ENCODE peak calls at places on chromosome 3, in seven cellular contexts. K is fibroblast of lung; L is activated CD8-positive, alpha-beta memory T cell treated with anti-CD3 and anti-CD28 coated beads, Interleukin-2, amount 50 U/mL, for 4 hours; R is endothelial cell of umbilical vein; D is left lung; A is epithelial cell of esophagus; P is NCI-H2171 treated with DMSO at 0.1 percent for 48 hours. U is an unnamed sample.

GRCh38 chr3:56858331-56858730 is 56.6 kb upstream of the ARHGEF3 start:
- DNase-seq in K (no peak), L (no peak), R (no peak), D (no peak), A (no peak), P (peak), U (no peak)

GRCh38 chr3:47282424-47283192 is at the start of the genes KIF9 and KLHL18:
- DNase-seq in K (peak), L (peak), R (peak), D (peak), A (peak), P (peak), U (peak)

GRCh38 chr3:106006001-106006400 is 137.2 kb upstream of the CBLB start:
- DNase-seq in K (peak), L (no peak), R (no peak), D (no peak), A (peak), P (no peak), U (no peak)

GRCh38 chr3:15286022-15286421 is 46.4 kb downstream of the SH3BP5 start:
- DNase-seq in K (no peak), L (no peak), R (no peak), D (no peak), A (no peak), P (no peak), U (no peak)

GRCh38 chr3:111392911-111393351 is 149.1 kb upstream of the CD96 start:
- DNase-seq in K (no peak), L (peak), R (no peak), D (no peak), A (peak), P (peak), U (no peak)

GRCh38 chr3:80682951-80683350 is 915.2 kb upstream of the ROBO1 start:
- DNase-seq in K (no peak), L (no peak), R (no peak), D (no peak), A (no peak), P (no peak), U (no peak)

GRCh38 chr3:160675566-160676124 is 1.3 kb upstream of the ARL14 start:
- DNase-seq in K (no peak), L (no peak), R (peak), D (no peak), A (no peak), P (peak), U (no peak)

GRCh38 chr3:123344175-123344908 is 104.5 kb downstream of the ADCY5 start:
- DNase-seq in K (peak), L (no peak), R (peak), D (no peak), A (no peak), P (no peak), U (no peak)

GRCh38 chr3:53137835-53138446 is 7.7 kb upstream of the RFT1 start:
- DNase-seq in K (peak), L (no peak), R (no peak), D (no peak), A (peak), P (no peak), U (no peak)

GRCh38 chr3:10557783-10558373 is 52.5 kb upstream of the ATP2B2 start:
- DNase-seq in K (no peak), L (no peak), R (no peak), D (no peak), A (peak), P (no peak), U (no peak)

GRCh38 chr3:45701167-45701867 is 12.1 kb downstream of the SACM1L start:
- DNase-seq in K (no peak), L (no peak), R (no peak), D (no peak), A (no peak), P (no peak), U (no peak)

GRCh38 chr3:173753593-173753992 is 356.0 kb downstream of the NLGN1 start:
- DNase-seq in K (no peak), L (no peak), R (no peak), D (no peak), A (no peak), P (no peak), U (no peak)

GRCh38 chr3:122986790-122987189 is 40.8 kb downstream of the SEMA5B start:
- DNase-seq in K (no peak), L (no peak), R (no peak), D (no peak), A (no peak), P (no peak), U (no peak)

GRCh38 chr3:184773341-184774186 is 38.4 kb upstream of the VPS8 start:
- DNase-seq in K (peak), L (no peak), R (no peak), D (no peak), A (no peak), P (no peak), U (no peak)

GRCh38 chr3:126258670-126259069 is 78.3 kb upstream of the ALDH1L1 start:
- DNase-seq in K (peak), L (no peak), R (no peak), D (no peak), A (peak), P (no peak), U (no peak)

GRCh38 chr3:72245183-72245811 is 460.3 kb upstream of the PROK2 start:
- DNase-seq in K (peak), L (no peak), R (peak), D (no peak), A (no peak), P (peak), U (peak)

GRCh38 chr3:101624857-101625256 is 50.9 kb downstream of the PCNP start:
- DNase-seq in K (no peak), L (no peak), R (no peak), D (no peak), A (no peak), P (no peak), U (no peak)

GRCh38 chr3:53303549-53303948 is 43.8 kb downstream of the DCP1A start:
- DNase-seq in K (no peak), L (no peak), R (no peak), D (no peak), A (no peak), P (no peak), U (no peak)

GRCh38 chr3:72938471-72939265 is 50.8 kb downstream of the GXYLT2 start:
- DNase-seq in K (peak), L (no peak), R (peak), D (peak), A (peak), P (peak), U (no peak)

GRCh38 chr3:107410606-107411005 is 33.4 kb downstream of the CCDC54 start:
- DNase-seq in K (no peak), L (no peak), R (no peak), D (no peak), A (no peak), P (no peak), U (no peak)

GRCh38 chr3:122458992-122459391 is 43.1 kb upstream of the WDR5B start:
- DNase-seq in K (peak), L (no peak), R (peak), D (no peak), A (peak), P (peak), U (no peak)

GRCh38 chr3:13265507-13265906 is 154.6 kb downstream of the NUP210 start:
- DNase-seq in K (no peak), L (no peak), R (no peak), D (no peak), A (no peak), P (no peak), U (no peak)

GRCh38 chr3:28835751-28836150 is 445.1 kb upstream of the RBMS3 start:
- DNase-seq in K (no peak), L (no peak), R (no peak), D (no peak), A (peak), P (peak), U (peak)

GRCh38 chr3:133038089-133038730 is at the start of gene TMEM108:
- DNase-seq in K (peak), L (no peak), R (peak), D (peak), A (peak), P (peak), U (peak)

GRCh38 chr3:138381950-138382715 is 33.8 kb downstream of the MRAS start:
- DNase-seq in K (peak), L (no peak), R (no peak), D (peak), A (peak), P (no peak), U (peak)

GRCh38 chr3:114827495-114827894 is 319.6 kb downstream of the ZBTB20 start:
- DNase-seq in K (peak), L (no peak), R (peak), D (no peak), A (peak), P (peak), U (no peak)